ENCODE peak calls at places on chromosome X, in five cellular contexts. One of them, this sample, is unnamed.

GRCh38 chrX:126799059-126799458 is 20.5 kb upstream of the PRR32 start:
- DNase-seq in stimulated activated CD4-positive, alpha-beta T cell treated with anti-CD3 and anti-CD28 coated beads, Interleukin-2, amount 100 ng/mL, for 48 hours: no peak
- DNase-seq in ureter: no peak
- DNase-seq in NCI-H1694: no peak
- DNase-seq in T-helper 2 cell: no peak
- DNase-seq in this sample: no peak

GRCh38 chrX:122835886-122836285 is 348.2 kb upstream of the GRIA3 start:
- DNase-seq in stimulated activated CD4-positive, alpha-beta T cell treated with anti-CD3 and anti-CD28 coated beads, Interleukin-2, amount 100 ng/mL, for 48 hours: no peak
- DNase-seq in ureter: no peak
- DNase-seq in NCI-H1694: no peak
- DNase-seq in T-helper 2 cell: no peak
- DNase-seq in this sample: no peak

GRCh38 chrX:100687128-100687527 is 43.1 kb downstream of the SRPX2 start:
- DNase-seq in stimulated activated CD4-positive, alpha-beta T cell treated with anti-CD3 and anti-CD28 coated beads, Interleukin-2, amount 100 ng/mL, for 48 hours: no peak
- DNase-seq in ureter: no peak
- DNase-seq in NCI-H1694: no peak
- DNase-seq in T-helper 2 cell: no peak
- DNase-seq in this sample: no peak

GRCh38 chrX:38232287-38232686 is 11.6 kb upstream of the SRPX start:
- DNase-seq in stimulated activated CD4-positive, alpha-beta T cell treated with anti-CD3 and anti-CD28 coated beads, Interleukin-2, amount 100 ng/mL, for 48 hours: no peak
- DNase-seq in ureter: no peak
- DNase-seq in NCI-H1694: no peak
- DNase-seq in T-helper 2 cell: no peak
- DNase-seq in this sample: no peak

GRCh38 chrX:114650351-114650750 is 66.5 kb downstream of the HTR2C start:
- DNase-seq in stimulated activated CD4-positive, alpha-beta T cell treated with anti-CD3 and anti-CD28 coated beads, Interleukin-2, amount 100 ng/mL, for 48 hours: no peak
- DNase-seq in ureter: no peak
- DNase-seq in NCI-H1694: no peak
- DNase-seq in T-helper 2 cell: no peak
- DNase-seq in this sample: no peak

GRCh38 chrX:19698125-19698524 is 182.8 kb upstream of the MAP3K15 start:
- DNase-seq in stimulated activated CD4-positive, alpha-beta T cell treated with anti-CD3 and anti-CD28 coated beads, Interleukin-2, amount 100 ng/mL, for 48 hours: no peak
- DNase-seq in ureter: no peak
- DNase-seq in NCI-H1694: no peak
- DNase-seq in T-helper 2 cell: no peak
- DNase-seq in this sample: no peak

GRCh38 chrX:136694491-136695087 is 46.6 kb downstream of the CD40LG start:
- DNase-seq in stimulated activated CD4-positive, alpha-beta T cell treated with anti-CD3 and anti-CD28 coated beads, Interleukin-2, amount 100 ng/mL, for 48 hours: no peak
- DNase-seq in ureter: no peak
- DNase-seq in NCI-H1694: peak
- DNase-seq in T-helper 2 cell: peak
- DNase-seq in this sample: no peak

GRCh38 chrX:155048997-155049619 is 21.8 kb downstream of the CMC4 start:
- DNase-seq in stimulated activated CD4-positive, alpha-beta T cell treated with anti-CD3 and anti-CD28 coated beads, Interleukin-2, amount 100 ng/mL, for 48 hours: peak
- DNase-seq in ureter: no peak
- DNase-seq in NCI-H1694: peak
- DNase-seq in T-helper 2 cell: no peak
- DNase-seq in this sample: peak

GRCh38 chrX:18698762-18699650 is 8.4 kb upstream of the PPEF1 start:
- DNase-seq in stimulated activated CD4-positive, alpha-beta T cell treated with anti-CD3 and anti-CD28 coated beads, Interleukin-2, amount 100 ng/mL, for 48 hours: no peak
- DNase-seq in ureter: no peak
- DNase-seq in NCI-H1694: no peak
- DNase-seq in T-helper 2 cell: no peak
- DNase-seq in this sample: no peak

GRCh38 chrX:135543924-135544323 is 23.5 kb downstream of the INTS6L start:
- DNase-seq in stimulated activated CD4-positive, alpha-beta T cell treated with anti-CD3 and anti-CD28 coated beads, Interleukin-2, amount 100 ng/mL, for 48 hours: no peak
- DNase-seq in ureter: no peak
- DNase-seq in NCI-H1694: no peak
- DNase-seq in T-helper 2 cell: no peak
- DNase-seq in this sample: no peak

GRCh38 chrX:19070555-19070994 is 51.7 kb downstream of the ADGRG2 start:
- DNase-seq in stimulated activated CD4-positive, alpha-beta T cell treated with anti-CD3 and anti-CD28 coated beads, Interleukin-2, amount 100 ng/mL, for 48 hours: no peak
- DNase-seq in ureter: no peak
- DNase-seq in NCI-H1694: no peak
- DNase-seq in T-helper 2 cell: no peak
- DNase-seq in this sample: no peak

This sample was measured in body of pancreas.